ENCODE peak calls at places on chromosome 5, in nine cellular contexts. E, X, O, Z, K, N, B, C and Y are unnamed samples.
A peak's percentile ranks its signal among the peaks of the same experiment; 100 is the strongest.

GRCh38 chr5:100706796-100707195 is 171.6 kb downstream of the FAM174A start:
- DNase-seq in E (peak; percentile 23), X (no peak), O (peak; percentile 7), Z (peak; percentile 56), K (no peak), N (no peak), B (no peak), C (no peak), Y (no peak)

GRCh38 chr5:76705574-76705973 is 10.4 kb upstream of the F2R start:
- DNase-seq in E (no peak), X (no peak), O (no peak), Z (no peak), K (no peak), N (no peak), B (no peak), C (no peak), Y (no peak)

GRCh38 chr5:132829742-132830435 is 558 bp downstream of the SHROOM1 start:
- DNase-seq in E (peak; percentile 73), X (peak; percentile 85), O (peak; percentile 67), Z (peak; percentile 64), K (peak; percentile 69), N (peak; percentile 94), B (peak; percentile 92), C (peak; percentile 56), Y (peak; percentile 92)

GRCh38 chr5:132012385-132013005 is 1.0 kb upstream of the ACSL6 start:
- DNase-seq in E (no peak), X (peak; percentile 62), O (peak; percentile 39), Z (peak; percentile 71), K (no peak), N (peak; percentile 87), B (peak; percentile 43), C (peak; percentile 68), Y (peak; percentile 82)

GRCh38 chr5:169181785-169182184 is 119.2 kb downstream of the SLIT3 start:
- DNase-seq in E (no peak), X (no peak), O (peak; percentile 52), Z (no peak), K (no peak), N (no peak), B (no peak), C (no peak), Y (no peak)

GRCh38 chr5:74631088-74631960 is 9.2 kb downstream of the ENC1 start:
- DNase-seq in E (peak; percentile 83), X (no peak), O (no peak), Z (peak; percentile 71), K (peak; percentile 55), N (no peak), B (no peak), C (peak; percentile 82), Y (no peak)

GRCh38 chr5:176416123-176416924 is at the start of gene CLTB:
- DNase-seq in E (peak; percentile 93), X (peak; percentile 94), O (peak; percentile 82), Z (peak; percentile 79), K (peak; percentile 82), N (peak; percentile 98), B (peak; percentile 96), C (peak; percentile 78), Y (peak; percentile 97)

GRCh38 chr5:9865574-9865973 is 235.4 kb upstream of the TAS2R1 start:
- DNase-seq in E (peak; percentile 1), X (no peak), O (no peak), Z (no peak), K (no peak), N (no peak), B (no peak), C (no peak), Y (no peak)

GRCh38 chr5:122788371-122788770 is 13.5 kb downstream of the SNX2 start:
- DNase-seq in E (no peak), X (no peak), O (no peak), Z (no peak), K (no peak), N (no peak), B (no peak), C (no peak), Y (no peak)

GRCh38 chr5:169534939-169535338 is 48.6 kb upstream of the SPDL1 start:
- DNase-seq in E (no peak), X (no peak), O (no peak), Z (no peak), K (no peak), N (no peak), B (no peak), C (no peak), Y (no peak)

GRCh38 chr5:112693301-112693700 is 44.4 kb upstream of the APC start:
- DNase-seq in E (no peak), X (no peak), O (no peak), Z (no peak), K (no peak), N (no peak), B (no peak), C (no peak), Y (no peak)

GRCh38 chr5:39439582-39439981 is 14.8 kb upstream of the DAB2 start:
- DNase-seq in E (no peak), X (no peak), O (no peak), Z (no peak), K (no peak), N (no peak), B (no peak), C (no peak), Y (no peak)

GRCh38 chr5:10354048-10354872 is 765 bp downstream of the MARCHF6 start:
- DNase-seq in E (peak; percentile 62), X (no peak), O (peak; percentile 42), Z (peak; percentile 60), K (peak; percentile 53), N (no peak), B (peak; percentile 73), C (peak; percentile 50), Y (peak; percentile 66)

GRCh38 chr5:74576941-74577456 is 63.5 kb downstream of the ENC1 start:
- DNase-seq in E (peak; percentile 34), X (no peak), O (peak; percentile 44), Z (peak; percentile 51), K (no peak), N (no peak), B (no peak), C (peak; percentile 58), Y (peak; percentile 41)

GRCh38 chr5:55533806-55534435 is 843 bp downstream of the PLPP1 start:
- DNase-seq in E (peak; percentile 41), X (peak; percentile 73), O (peak; percentile 24), Z (peak; percentile 44), K (no peak), N (no peak), B (no peak), C (peak; percentile 48), Y (no peak)

GRCh38 chr5:37214550-37214949 is 34.6 kb downstream of the CPLANE1 start:
- DNase-seq in E (peak; percentile 12), X (no peak), O (no peak), Z (no peak), K (no peak), N (no peak), B (no peak), C (no peak), Y (no peak)

GRCh38 chr5:91150189-91150588 is 232.9 kb downstream of the ARRDC3 start:
- DNase-seq in E (no peak), X (no peak), O (peak; percentile 57), Z (no peak), K (no peak), N (no peak), B (no peak), C (no peak), Y (no peak)

GRCh38 chr5:104189909-104190308 is 627.3 kb upstream of the NUDT12 start:
- DNase-seq in E (no peak), X (no peak), O (peak; percentile 51), Z (peak; percentile 69), K (no peak), N (no peak), B (no peak), C (peak; percentile 59), Y (no peak)

GRCh38 chr5:4879693-4880303 is 260.3 kb upstream of the ADAMTS16 start:
- DNase-seq in E (peak; percentile 32), X (peak; percentile 71), O (peak; percentile 43), Z (peak; percentile 60), K (no peak), N (peak; percentile 87), B (peak; percentile 86), C (peak; percentile 47), Y (peak; percentile 88)

GRCh38 chr5:147561435-147561834 is 51.6 kb upstream of the DPYSL3 start:
- DNase-seq in E (no peak), X (no peak), O (no peak), Z (no peak), K (no peak), N (no peak), B (no peak), C (no peak), Y (no peak)

DNA sequence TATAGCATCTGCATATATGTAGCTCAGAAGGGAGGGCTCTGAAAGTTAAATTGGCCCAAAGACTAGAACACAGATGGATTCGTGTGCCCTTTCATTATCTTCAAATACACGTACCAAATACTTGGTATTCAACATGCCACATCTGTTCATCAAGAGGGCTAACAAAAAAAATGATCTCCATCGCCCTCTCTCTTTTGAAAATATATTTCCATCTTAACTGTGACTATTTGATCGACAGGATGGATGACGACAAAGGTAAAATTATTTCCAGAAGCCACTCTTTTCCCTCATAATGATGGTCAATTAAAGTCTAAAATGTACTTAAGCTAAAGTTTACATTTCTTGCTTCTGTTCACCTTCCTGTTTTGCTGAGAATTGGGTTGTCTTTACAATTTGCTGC is 77.0 kb downstream of the SEMA6A start:
- DNase-seq in E (peak; percentile 6), X (no peak), O (no peak), Z (no peak), K (no peak), N (no peak), B (no peak), C (no peak), Y (no peak)
- H3K27ac ChIP-seq in E (no peak overlapping the region), X (no peak overlapping the region), O (no peak overlapping the region), Z (no peak overlapping the region), K (no peak overlapping the region), N (no peak overlapping the region), B (no peak overlapping the region), C (no peak overlapping the region), Y (no peak overlapping the region)

DNA sequence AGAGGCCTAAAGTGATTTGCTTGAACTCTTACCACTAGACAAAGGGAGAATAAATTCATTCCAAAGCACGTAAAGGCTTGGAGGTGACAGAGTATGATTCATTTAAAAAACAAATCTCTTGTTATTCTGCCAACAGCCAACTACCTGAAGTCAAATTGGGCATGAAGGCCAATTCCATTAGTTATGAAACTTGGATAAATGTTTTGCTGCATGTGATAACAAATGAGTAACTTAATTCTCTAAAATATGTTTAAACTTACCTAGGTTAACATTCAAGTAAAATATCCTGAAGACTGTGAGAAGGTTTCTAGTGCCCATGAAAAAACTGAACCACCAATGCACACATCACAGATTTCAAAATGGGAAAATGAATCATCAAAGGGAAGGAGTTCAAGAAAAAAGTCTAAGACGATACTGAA is 120.1 kb upstream of the TSLP start:
- DNase-seq in E (no peak), X (no peak), O (peak; percentile 81), Z (no peak), K (no peak), N (no peak), B (no peak), C (no peak), Y (no peak)
- H3K4me1 ChIP-seq in E (no peaks in the 10 kb centered on the region), X (no peaks in the 10 kb centered on the region), O (peaks cover 13% of the 10 kb centered on the region), Z (no peaks in the 10 kb centered on the region), K (no peaks in the 10 kb centered on the region), N (no peaks in the 10 kb centered on the region), B (no peaks in the 10 kb centered on the region), C (no peaks in the 10 kb centered on the region), Y (no peaks in the 10 kb centered on the region)

GRCh38 chr5:141306630-141307029 is 2.8 kb upstream of the SLC25A2 start:
- DNase-seq in E (no peak), X (no peak), O (no peak), Z (no peak), K (no peak), N (no peak), B (no peak), C (no peak), Y (no peak)
- H3K9me3 ChIP-seq in E (peaks cover 7% of the 10 kb centered on the region), X (peaks cover 72% of the 10 kb centered on the region), O (peaks cover 26% of the 10 kb centered on the region), Z (no peaks in the 10 kb centered on the region), K (peaks cover 37% of the 10 kb centered on the region), N (peaks cover 16% of the 10 kb centered on the region), B (peaks cover 90% of the 10 kb centered on the region), C (peaks cover 47% of the 10 kb centered on the region), Y (peaks cover 13% of the 10 kb centered on the region)

GRCh38 chr5:140182075-140182709 is 7.2 kb downstream of the CYSTM1 start:
- DNase-seq in E (no peak), X (no peak), O (peak; percentile 5), Z (peak; percentile 80), K (no peak), N (no peak), B (no peak), C (no peak), Y (no peak)
- H3K27ac ChIP-seq in E (no peak overlapping the region), X (no peak overlapping the region), O (no peak overlapping the region), Z (peak overlapping the region; percentile 30), K (no peak overlapping the region), N (no peak overlapping the region), B (peak overlapping the region; percentile 84), C (no peak overlapping the region), Y (peak overlapping the region; percentile 65)